ENCODE peak calls at places on chromosomes 6 and 20, in seven cellular contexts. H is NCI-H446; T is astrocyte; Z is GM12878; P is bronchial epithelial cell; X is lung microvascular endothelial cell; L is activated CD4-positive, alpha-beta memory T cell treated with anti-CD3 and anti-CD28 coated beads, Interleukin-2, amount 10 ng/mL, durations not matched to agents 7 days and 5 days. D is an unnamed sample.

GRCh38 chr20:36101201-36101600 is 53.3 kb upstream of the EPB41L1 start:
- DNase-seq in H (no peak), X (no peak), Z (no peak), P (no peak), T (no peak), L (no peak), D (no peak)

GRCh38 chr6:42158011-42158410 is 15.2 kb upstream of the GUCA1A start:
- DNase-seq in T (peak; percentile 18), L (no peak), P (peak; percentile 50), H (no peak), Z (no peak), X (no peak), D (no peak)

GRCh38 chr6:34243901-34244884 is 4.6 kb downstream of the SMIM29 start:
- DNase-seq in P (peak; percentile 91), T (peak; percentile 85), X (peak; percentile 82), L (peak; percentile 53), H (no peak), Z (no peak), D (no peak)

GRCh38 chr20:37095108-37095608 is 639 bp downstream of the RBL1 start:
- DNase-seq in P (no peak), L (peak; percentile 67), H (no peak), Z (no peak), X (peak; percentile 16), T (no peak), D (peak; percentile 45)

GRCh38 chr6:88050140-88050818 is 2.6 kb downstream of the SPACA1 start:
- DNase-seq in P (no peak), L (no peak), X (no peak), T (no peak), Z (no peak), H (no peak), D (no peak)

GRCh38 chr20:39036011-39036410 is 73.9 kb downstream of the DHX35 start:
- DNase-seq in Z (no peak), T (peak; percentile 63), H (no peak), P (no peak), X (no peak), L (no peak), D (no peak)

GRCh38 chr6:116060572-116061283 is at the start of gene FRK:
- DNase-seq in T (no peak), Z (no peak), L (no peak), H (no peak), X (peak; percentile 35), P (peak; percentile 89), D (no peak)

GRCh38 chr6:113306552-113307145 is 550.5 kb upstream of the MARCKS start:
- DNase-seq in P (peak; percentile 86), H (no peak), T (no peak), L (peak; percentile 49), X (peak; percentile 34), Z (peak; percentile 57), D (no peak)

GRCh38 chr6:101534386-101534785 is 140.9 kb downstream of the GRIK2 start:
- DNase-seq in H (no peak), P (no peak), Z (no peak), L (no peak), X (no peak), T (peak; percentile 81), D (no peak)

GRCh38 chr20:61437280-61438206 is 185.5 kb downstream of the CDH4 start:
- DNase-seq in T (peak; percentile 94), P (peak; percentile 41), H (no peak), Z (no peak), X (no peak), L (no peak), D (no peak)

GRCh38 chr6:14108571-14109410 is 8.8 kb upstream of the CD83 start:
- DNase-seq in H (no peak), T (no peak), P (no peak), Z (peak; percentile 97), X (no peak), L (no peak), D (no peak)

GRCh38 chr6:71402101-71402500 is 113.5 kb downstream of the OGFRL1 start:
- DNase-seq in X (peak; percentile 52), P (no peak), L (no peak), Z (no peak), H (no peak), T (no peak), D (no peak)

GRCh38 chr20:49690899-49691620 is 22.6 kb downstream of the B4GALT5 start:
- DNase-seq in L (no peak), Z (no peak), T (peak; percentile 68), P (peak; percentile 91), H (no peak), X (peak; percentile 87), D (no peak)

GRCh38 chr20:20366896-20367680 is 816 bp upstream of the INSM1 start:
- DNase-seq in L (no peak), Z (no peak), X (no peak), P (no peak), H (peak; percentile 79), T (no peak), D (no peak)

GRCh38 chr6:128499079-128499705 is 21.2 kb downstream of the PTPRK start:
- DNase-seq in Z (no peak), L (no peak), H (no peak), T (no peak), P (peak; percentile 75), X (no peak), D (no peak)

GRCh38 chr20:16219182-16219581 is 354.1 kb downstream of the KIF16B start:
- DNase-seq in P (no peak), X (no peak), Z (no peak), T (no peak), L (no peak), H (no peak), D (no peak)

GRCh38 chr6:14681699-14682487 is 564.0 kb upstream of the JARID2 start:
- DNase-seq in T (peak; percentile 79), Z (no peak), H (no peak), L (no peak), X (no peak), P (no peak), D (no peak)

GRCh38 chr20:2379511-2380229 is 1.0 kb upstream of the TGM6 start:
- DNase-seq in X (no peak), Z (no peak), T (no peak), P (no peak), L (peak; percentile 20), H (no peak), D (no peak)

GRCh38 chr6:47135772-47136171 is 93.6 kb upstream of the ADGRF1 start:
- DNase-seq in H (no peak), P (peak; percentile 100), T (peak; percentile 95), X (peak; percentile 92), Z (no peak), L (no peak), D (no peak)

GRCh38 chr20:6008254-6008653 is 45.6 kb downstream of the LRRN4 start:
- DNase-seq in H (peak; percentile 73), T (peak; percentile 85), Z (no peak), X (peak; percentile 10), L (no peak), P (peak; percentile 98), D (no peak)

GRCh38 chr20:58086763-58087566 is 141.5 kb downstream of the ANKRD60 start:
- DNase-seq in X (peak; percentile 61), H (peak; percentile 48), P (peak; percentile 53), L (no peak), T (no peak), Z (no peak), D (peak; percentile 44)

GRCh38 chr20:6142348-6142993 is 19.6 kb upstream of the FERMT1 start:
- DNase-seq in X (peak; percentile 76), P (peak; percentile 65), H (peak; percentile 29), Z (peak; percentile 9), L (peak; percentile 37), T (peak; percentile 32), D (peak; percentile 8)

GRCh38 chr6:25088513-25088912 is 152.8 kb upstream of the RIPOR2 start:
- DNase-seq in X (peak; percentile 13), P (peak; percentile 54), T (peak; percentile 83), H (no peak), L (no peak), Z (no peak), D (no peak)

GRCh38 chr6:42142118-42142835 is at the start of gene C6orf132:
- DNase-seq in P (peak; percentile 46), H (no peak), Z (no peak), L (no peak), T (no peak), X (peak; percentile 26), D (no peak)

GRCh38 chr6:1015819-1016218 is 296.1 kb upstream of the FOXQ1 start:
- DNase-seq in L (no peak), H (no peak), T (no peak), Z (no peak), P (no peak), X (no peak), D (no peak)

GRCh38 chr20:17902531-17903083 is 66.0 kb downstream of the SNX5 start:
- DNase-seq in H (no peak), X (no peak), Z (no peak), L (no peak), P (no peak), T (no peak), D (no peak)

GRCh38 chr20:3648941-3649340 is 14.3 kb downstream of the GFRA4 start:
- DNase-seq in H (no peak), X (no peak), T (no peak), L (no peak), P (no peak), Z (no peak), D (no peak)

GRCh38 chr6:33236852-33237251 is 28.6 kb downstream of the RING1 start:
- DNase-seq in H (no peak), L (no peak), Z (no peak), X (no peak), T (no peak), P (no peak), D (no peak)

GRCh38 chr6:110295451-110296145 is 62.6 kb downstream of the METTL24 start:
- DNase-seq in T (no peak), P (no peak), X (no peak), H (no peak), Z (no peak), L (no peak), D (no peak)

GRCh38 chr6:51473996-51474975 is 613.1 kb downstream of the PKHD1 start:
- DNase-seq in T (no peak), L (no peak), H (no peak), X (no peak), Z (no peak), P (peak; percentile 79), D (no peak)

D was measured in CD8-positive, alpha-beta T cell.